ENCODE peak calls at places on chromosomes 3 and 15, in four cellular contexts. One of them, this sample, is unnamed.

GRCh38 chr3:15750143-15750542 is 47.6 kb downstream of the ANKRD28 start:
- DNase-seq in hypothalamus: no peak
- DNase-seq in testis: no peak
- DNase-seq in fibroblast of mammary gland: no peak
- DNase-seq in this sample: no peak

GRCh38 chr3:116267139-116267538 is 178.1 kb downstream of the LSAMP start:
- DNase-seq in fibroblast of mammary gland: no peak
- DNase-seq in testis: no peak
- DNase-seq in hypothalamus: no peak
- DNase-seq in this sample: no peak

GRCh38 chr15:23395030-23395692 is 40.6 kb downstream of the GOLGA8S start:
- DNase-seq in hypothalamus: no peak
- DNase-seq in fibroblast of mammary gland: no peak
- DNase-seq in testis: no peak
- DNase-seq in this sample: no peak

GRCh38 chr3:17518189-17519059 is 224.0 kb downstream of the TBC1D5 start:
- DNase-seq in fibroblast of mammary gland: no peak
- DNase-seq in hypothalamus: no peak
- DNase-seq in testis: no peak
- DNase-seq in this sample: no peak

GRCh38 chr3:146275476-146275875 is 24.6 kb upstream of the PLSCR4 start:
- DNase-seq in fibroblast of mammary gland: no peak
- DNase-seq in hypothalamus: no peak
- DNase-seq in testis: no peak
- DNase-seq in this sample: no peak

GRCh38 chr3:111246967-111247760 is 175.5 kb downstream of the NECTIN3 start:
- DNase-seq in fibroblast of mammary gland: peak
- DNase-seq in testis: no peak
- DNase-seq in hypothalamus: no peak
- DNase-seq in this sample: no peak

GRCh38 chr3:48402281-48402732 is 27.6 kb downstream of the PLXNB1 start:
- DNase-seq in hypothalamus: peak
- DNase-seq in fibroblast of mammary gland: peak
- DNase-seq in testis: peak
- DNase-seq in this sample: peak

GRCh38 chr15:77057650-77058049 is 13.3 kb downstream of the TSPAN3 start:
- DNase-seq in testis: no peak
- DNase-seq in hypothalamus: no peak
- DNase-seq in fibroblast of mammary gland: no peak
- DNase-seq in this sample: no peak

GRCh38 chr3:110859993-110860392 is 211.6 kb upstream of the NECTIN3 start:
- DNase-seq in fibroblast of mammary gland: no peak
- DNase-seq in hypothalamus: no peak
- DNase-seq in testis: no peak
- DNase-seq in this sample: no peak

GRCh38 chr3:196640501-196640968 is 1.0 kb downstream of the NRROS start:
- DNase-seq in testis: no peak
- DNase-seq in hypothalamus: no peak
- DNase-seq in fibroblast of mammary gland: no peak
- DNase-seq in this sample: no peak

This sample was measured in adrenal gland.